ENCODE peak calls at places on chromosomes 1 and 21, in six cellular contexts. T is hepatocyte, H is astrocyte, Z is PC-3, K is HCT116, V is MM.1S. I is an unnamed sample.

GRCh38 chr1:230112131-230112701 is 45.2 kb downstream of the GALNT2 start:
- DNase-seq in K (no peak), V (no peak), T (no peak), H (no peak), Z (no peak), I (peak; percentile 88)

GRCh38 chr1:96973605-96974004 is 252.0 kb downstream of the PTBP2 start:
- DNase-seq in K (no peak), T (no peak), V (no peak), Z (peak; percentile 79), H (no peak), I (no peak)

GRCh38 chr1:91997607-91998195 is 32.1 kb upstream of the EPHX4 start:
- DNase-seq in V (peak; percentile 45), H (peak; percentile 16), Z (peak; percentile 76), T (peak; percentile 58), K (peak; percentile 33), I (peak; percentile 54)

GRCh38 chr1:93490357-93490756 is 42.4 kb downstream of the FNBP1L start:
- DNase-seq in T (no peak), V (no peak), K (no peak), Z (no peak), H (no peak), I (no peak)

GRCh38 chr1:168234846-168235547 is 9.2 kb downstream of the SFT2D2 start:
- DNase-seq in K (peak; percentile 31), V (peak; percentile 81), T (peak; percentile 52), Z (peak; percentile 84), H (peak; percentile 25), I (peak; percentile 59)

GRCh38 chr1:244801246-244801645 is 34.2 kb upstream of the COX20 start:
- DNase-seq in H (no peak), T (no peak), K (peak; percentile 56), V (peak; percentile 53), Z (peak; percentile 83), I (peak; percentile 50)

GRCh38 chr1:227780101-227781044 is 35.1 kb upstream of the PRSS38 start:
- DNase-seq in T (no peak), Z (no peak), V (no peak), K (no peak), H (no peak), I (no peak)

GRCh38 chr1:30779294-30780071 is 21.9 kb upstream of the LAPTM5 start:
- DNase-seq in V (peak; percentile 85), T (peak; percentile 87), K (peak; percentile 55), Z (peak; percentile 85), H (no peak), I (peak; percentile 88)

GRCh38 chr1:223776075-223776814 is 63.9 kb downstream of the CAPN2 start:
- DNase-seq in Z (peak; percentile 97), V (no peak), H (peak; percentile 94), T (peak; percentile 67), K (peak; percentile 38), I (no peak)
- H3K27ac ChIP-seq in Z (peak overlapping the region; percentile 84), V (no peak overlapping the region), H (peak overlapping the region; percentile 81), T (peak overlapping the region; percentile 96), K (peak overlapping the region; percentile 14), I (no peak overlapping the region)

GRCh38 chr1:224544276-224544675 is 71.8 kb upstream of the CNIH3 start:
- DNase-seq in V (no peak), T (no peak), H (peak; percentile 43), K (no peak), Z (no peak), I (no peak)
- TF ChIP-seq CTCF in V (no peak), T (no peak), H (no peak), K (no peak), Z (no peak), I (no peak)

GRCh38 chr1:156704930-156705320 is 458 bp downstream of the CRABP2 start:
- DNase-seq in V (no peak), H (peak; percentile 56), Z (peak; percentile 93), T (peak; percentile 84), K (no peak), I (peak; percentile 59)
- TF ChIP-seq EZH2 in V (no peak), H (no peak), Z (no peak), T (no peak), K (no peak), I (no peak)

GRCh38 chr1:60987904-60988303 is 94.5 kb upstream of the NFIA start:
- DNase-seq in V (no peak), K (no peak), T (no peak), Z (no peak), H (no peak), I (no peak)

GRCh38 chr1:60981357-60981756 is 101.0 kb upstream of the NFIA start:
- DNase-seq in T (no peak), K (no peak), Z (no peak), V (no peak), H (no peak), I (no peak)

GRCh38 chr1:60983701-60984065 is 98.7 kb upstream of the NFIA start:
- DNase-seq in Z (no peak), K (no peak), T (no peak), V (no peak), H (no peak), I (no peak)

GRCh38 chr1:60982539-60982938 is 99.8 kb upstream of the NFIA start:
- DNase-seq in H (no peak), T (no peak), Z (no peak), K (no peak), V (no peak), I (no peak)

GRCh38 chr1:60984066-60984799 is 98.1 kb upstream of the NFIA start:
- DNase-seq in T (no peak), H (peak; percentile 42), K (no peak), V (no peak), Z (peak; percentile 17), I (no peak)
- H3K27ac ChIP-seq in T (no peak overlapping the region), H (no peak overlapping the region), K (no peak overlapping the region), V (no peak overlapping the region), Z (no peak overlapping the region), I (no peak overlapping the region)

GRCh38 chr1:108121361-108122143 is 78.6 kb downstream of the SLC25A24 start:
- DNase-seq in K (no peak), T (peak; percentile 30), V (no peak), H (peak; percentile 18), Z (no peak), I (peak; percentile 43)
- TF ChIP-seq CTCF in K (no peak), T (no peak), V (no peak), H (no peak), Z (no peak), I (peak; percentile 15)

DNA sequence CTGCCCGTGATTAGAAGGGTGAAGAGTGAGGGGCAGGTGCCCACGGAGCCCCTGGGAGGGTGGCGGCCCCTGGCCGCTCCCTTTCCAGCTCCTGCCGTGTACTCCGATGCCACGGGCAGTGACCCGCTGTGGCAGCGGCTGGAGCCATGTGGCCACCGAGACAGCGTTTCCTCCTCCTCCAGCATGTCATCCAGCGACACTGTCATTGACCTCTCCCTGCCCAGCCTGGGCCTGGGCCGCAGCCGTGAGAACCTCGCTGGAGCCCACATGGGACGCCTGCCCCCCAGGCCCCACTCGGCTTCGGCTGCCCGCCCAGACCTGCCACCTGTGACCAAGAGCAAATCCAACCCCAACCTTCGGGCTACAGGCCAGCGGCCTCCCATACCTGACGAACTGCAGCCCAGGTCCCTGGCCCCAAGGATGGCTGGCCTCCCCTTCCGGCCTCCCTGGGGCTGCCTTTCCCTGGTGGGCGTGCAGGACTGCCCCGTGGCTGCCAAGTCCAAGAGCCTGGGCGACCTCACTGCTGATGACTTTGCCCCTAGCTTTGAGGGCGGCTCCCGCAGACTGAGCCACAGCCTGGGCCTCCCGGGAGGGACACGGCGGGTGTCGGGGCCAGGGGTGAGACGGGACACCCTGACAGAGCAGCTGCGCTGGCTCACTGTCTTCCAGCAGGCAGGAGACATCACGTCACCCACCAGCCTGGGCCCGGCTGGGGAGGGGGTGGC is 22.0 kb downstream of the PANK4 start:
- DNase-seq in K (no peak), H (no peak), Z (no peak), T (peak; percentile 27), V (no peak), I (no peak)
- TF ChIP-seq EZH2 in K (no peak), H (no peak), Z (no peak), T (no peak), V (no peak), I (no peak)

GRCh38 chr1:12644237-12644636 is 352 bp downstream of the AADACL4 start:
- DNase-seq in V (no peak), T (no peak), K (no peak), Z (no peak), H (no peak), I (no peak)

GRCh38 chr1:12648741-12649140 is 4.9 kb downstream of the AADACL4 start:
- DNase-seq in K (no peak), Z (no peak), V (no peak), H (no peak), T (no peak), I (no peak)

GRCh38 chr1:12643079-12643478 is 806 bp upstream of the AADACL4 start:
- DNase-seq in T (no peak), V (no peak), K (no peak), H (no peak), Z (no peak), I (no peak)

GRCh38 chr1:12643785-12644184 is at the start of gene AADACL4:
- DNase-seq in H (no peak), K (no peak), T (no peak), V (no peak), Z (no peak), I (no peak)

GRCh38 chr1:12644829-12645228 is 944 bp downstream of the AADACL4 start:
- DNase-seq in H (no peak), Z (no peak), K (no peak), V (no peak), T (no peak), I (no peak)
- H3K27ac ChIP-seq in H (no peak overlapping the region), Z (no peak overlapping the region), K (no peak overlapping the region), V (no peak overlapping the region), T (no peak overlapping the region), I (no peak overlapping the region)

GRCh38 chr21:34904526-34905298 is 144.4 kb downstream of the RUNX1 start:
- DNase-seq in Z (no peak), V (no peak), T (no peak), H (no peak), K (no peak), I (no peak)
- TF ChIP-seq CTCF in Z (no peak), V (no peak), T (no peak), H (no peak), K (no peak), I (no peak)

DNA sequence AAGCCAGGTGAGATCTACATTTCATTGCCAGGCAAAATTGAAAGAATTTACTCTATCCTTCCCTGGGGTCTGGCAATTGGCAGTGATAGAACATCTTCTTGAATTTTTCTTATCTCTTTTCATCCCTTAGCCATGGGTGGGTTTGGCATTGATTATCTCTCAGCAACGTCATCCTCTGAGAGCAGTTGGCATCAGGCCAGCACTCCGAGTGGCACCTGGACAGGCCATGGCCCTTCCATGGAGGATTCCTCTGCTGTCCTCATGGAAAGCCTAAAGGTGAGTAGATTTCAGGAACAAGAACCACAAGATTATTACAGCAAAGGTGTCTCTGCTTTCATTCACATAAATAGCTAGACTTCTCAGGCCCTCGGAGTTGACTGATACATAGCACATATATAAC is 39.3 kb downstream of the NCF2 start:
- DNase-seq in V (no peak), K (no peak), Z (no peak), T (no peak), H (no peak), I (no peak)
- TF ChIP-seq EZH2 in V (no peak), K (no peak), Z (no peak), T (no peak), H (no peak), I (no peak)

I was measured in neural progenitor cell.